ENCODE peak calls at places on chromosome 12, in four cellular contexts. One of them, this sample, is unnamed.

GRCh38 chr12:55738113-55739024 is 4.6 kb upstream of the GDF11 start:
- DNase-seq in cardiac fibroblast: peak
- DNase-seq in AG04450: no peak
- DNase-seq in AG20443: peak
- DNase-seq in this sample: peak

GRCh38 chr12:47825239-47825639 is 5.5 kb upstream of the HDAC7 start:
- DNase-seq in cardiac fibroblast: no peak
- DNase-seq in AG04450: no peak
- DNase-seq in AG20443: no peak
- DNase-seq in this sample: no peak

GRCh38 chr12:108969622-108970021 is 51.2 kb downstream of the SVOP start:
- DNase-seq in cardiac fibroblast: no peak
- DNase-seq in AG04450: no peak
- DNase-seq in AG20443: no peak
- DNase-seq in this sample: no peak

GRCh38 chr12:108713471-108713870 is 17.8 kb downstream of the CORO1C start:
- DNase-seq in cardiac fibroblast: no peak
- DNase-seq in AG04450: no peak
- DNase-seq in AG20443: no peak
- DNase-seq in this sample: no peak

GRCh38 chr12:12502813-12503146 is 59.9 kb downstream of the DUSP16 start:
- DNase-seq in cardiac fibroblast: no peak
- DNase-seq in AG04450: no peak
- DNase-seq in AG20443: no peak
- DNase-seq in this sample: no peak

GRCh38 chr12:70332236-70332635 is 33.9 kb upstream of the KCNMB4 start:
- DNase-seq in cardiac fibroblast: no peak
- DNase-seq in AG04450: no peak
- DNase-seq in AG20443: no peak
- DNase-seq in this sample: no peak

GRCh38 chr12:2673966-2674810 is 120.6 kb upstream of the FKBP4 start:
- DNase-seq in cardiac fibroblast: no peak
- DNase-seq in AG04450: no peak
- DNase-seq in AG20443: no peak
- DNase-seq in this sample: no peak

GRCh38 chr12:8894986-8895385 is 19.3 kb upstream of the PHC1 start:
- DNase-seq in cardiac fibroblast: no peak
- DNase-seq in AG04450: no peak
- DNase-seq in AG20443: no peak
- DNase-seq in this sample: no peak

GRCh38 chr12:99390707-99391106 is 256.8 kb upstream of the GARIN6 start:
- DNase-seq in cardiac fibroblast: no peak
- DNase-seq in AG04450: no peak
- DNase-seq in AG20443: peak
- DNase-seq in this sample: no peak

GRCh38 chr12:76337583-76337982 is 10.6 kb downstream of the BBS10 start:
- DNase-seq in cardiac fibroblast: peak
- DNase-seq in AG04450: no peak
- DNase-seq in AG20443: peak
- DNase-seq in this sample: peak

GRCh38 chr12:1912580-1913376 is 5.7 kb downstream of the CACNA2D4 start:
- DNase-seq in cardiac fibroblast: peak
- DNase-seq in AG04450: no peak
- DNase-seq in AG20443: peak
- DNase-seq in this sample: peak

GRCh38 chr12:111105294-111105693 is 184.9 kb upstream of the MYL2 start:
- DNase-seq in cardiac fibroblast: no peak
- DNase-seq in AG04450: no peak
- DNase-seq in AG20443: no peak
- DNase-seq in this sample: no peak

GRCh38 chr12:55718020-55718419 is 2.2 kb upstream of the RDH5 start:
- DNase-seq in cardiac fibroblast: peak
- DNase-seq in AG04450: no peak
- DNase-seq in AG20443: no peak
- DNase-seq in this sample: no peak

GRCh38 chr12:65294863-65295262 is 16.4 kb downstream of the MSRB3 start:
- DNase-seq in cardiac fibroblast: no peak
- DNase-seq in AG04450: no peak
- DNase-seq in AG20443: no peak
- DNase-seq in this sample: no peak

GRCh38 chr12:6292606-6293005 is 17.9 kb upstream of the PLEKHG6 start:
- DNase-seq in cardiac fibroblast: peak
- DNase-seq in AG04450: no peak
- DNase-seq in AG20443: peak
- DNase-seq in this sample: peak

GRCh38 chr12:105278043-105278697 is 42.2 kb upstream of the APPL2 start:
- DNase-seq in cardiac fibroblast: peak
- DNase-seq in AG04450: no peak
- DNase-seq in AG20443: peak
- DNase-seq in this sample: peak

GRCh38 chr12:64730585-64730964 is 28.6 kb downstream of the GNS start:
- DNase-seq in cardiac fibroblast: no peak
- DNase-seq in AG04450: no peak
- DNase-seq in AG20443: no peak
- DNase-seq in this sample: no peak

GRCh38 chr12:104665296-104665695 is 208.5 kb downstream of the CHST11 start:
- DNase-seq in cardiac fibroblast: no peak
- DNase-seq in AG04450: no peak
- DNase-seq in AG20443: no peak
- DNase-seq in this sample: no peak

GRCh38 chr12:52630609-52631200 is 12.3 kb upstream of the KRT73 start:
- DNase-seq in cardiac fibroblast: peak
- DNase-seq in AG04450: no peak
- DNase-seq in AG20443: no peak
- DNase-seq in this sample: no peak

GRCh38 chr12:76156314-76156713 is 71.8 kb upstream of the NAP1L1 start:
- DNase-seq in cardiac fibroblast: no peak
- DNase-seq in AG04450: no peak
- DNase-seq in AG20443: no peak
- DNase-seq in this sample: no peak

GRCh38 chr12:124800506-124800905 is 63.2 kb downstream of the SCARB1 start:
- DNase-seq in cardiac fibroblast: no peak
- DNase-seq in AG04450: no peak
- DNase-seq in AG20443: no peak
- DNase-seq in this sample: no peak

GRCh38 chr12:105561981-105562726 is 231.7 kb downstream of the C12orf75 start:
- DNase-seq in cardiac fibroblast: peak
- DNase-seq in AG04450: peak
- DNase-seq in AG20443: peak
- DNase-seq in this sample: peak

GRCh38 chr12:48216785-48217184 is 13.7 kb upstream of the OR10AD1 start:
- DNase-seq in cardiac fibroblast: peak
- DNase-seq in AG04450: no peak
- DNase-seq in AG20443: no peak
- DNase-seq in this sample: no peak

GRCh38 chr12:131825146-131825892 is 2.9 kb upstream of the MMP17 start:
- DNase-seq in cardiac fibroblast: no peak
- DNase-seq in AG04450: no peak
- DNase-seq in AG20443: peak
- DNase-seq in this sample: no peak

GRCh38 chr12:31974673-31975072 is 15.5 kb downstream of the RESF1 start:
- DNase-seq in cardiac fibroblast: no peak
- DNase-seq in AG04450: no peak
- DNase-seq in AG20443: no peak
- DNase-seq in this sample: no peak

GRCh38 chr12:6494968-6495367 is 1.1 kb downstream of the NCAPD2 start:
- DNase-seq in cardiac fibroblast: peak
- DNase-seq in AG04450: no peak
- DNase-seq in AG20443: no peak
- DNase-seq in this sample: no peak

GRCh38 chr12:125203145-125203765 is 138.0 kb downstream of the AACS start:
- DNase-seq in cardiac fibroblast: peak
- DNase-seq in AG04450: no peak
- DNase-seq in AG20443: peak
- DNase-seq in this sample: no peak

GRCh38 chr12:27975222-27976136 is 2.9 kb upstream of the PTHLH start:
- DNase-seq in cardiac fibroblast: peak
- DNase-seq in AG04450: no peak
- DNase-seq in AG20443: peak
- DNase-seq in this sample: peak

GRCh38 chr12:56029166-56029519 is 8.3 kb downstream of the IKZF4 start:
- DNase-seq in cardiac fibroblast: peak
- DNase-seq in AG04450: no peak
- DNase-seq in AG20443: peak
- DNase-seq in this sample: peak